ENCODE peak calls at places on chromosomes 6 and 20, in seven cellular contexts. L is SJSA1; Y is adrenal gland; Z is CD4-positive, alpha-beta T cell; C is ovary; A is tibial artery; N is lower lobe of right lung. D is an unnamed sample.

GRCh38 chr20:1830240-1830639 is 65.0 kb upstream of the SIRPA start:
- DNase-seq in L (peak), Y (peak), Z (no peak), C (peak), A (no peak), N (no peak), D (no peak)

GRCh38 chr6:41182069-41183034 is 18.6 kb downstream of the TREML2 start:
- DNase-seq in L (no peak), Y (peak), Z (peak), C (no peak), A (no peak), N (no peak), D (no peak)

GRCh38 chr6:41548098-41548840 is 2.1 kb downstream of the FOXP4 start:
- DNase-seq in L (no peak), Y (no peak), Z (no peak), C (no peak), A (no peak), N (peak), D (no peak)

GRCh38 chr20:55116598-55116997 is 641.2 kb downstream of the DOK5 start:
- DNase-seq in L (no peak), Y (no peak), Z (no peak), C (no peak), A (no peak), N (no peak), D (no peak)

GRCh38 chr6:35023091-35023490 is 118.0 kb downstream of the TCP11 start:
- DNase-seq in L (no peak), Y (no peak), Z (no peak), C (no peak), A (no peak), N (no peak), D (no peak)

GRCh38 chr6:1372690-1373089 is 16.7 kb upstream of the FOXF2 start:
- DNase-seq in L (no peak), Y (no peak), Z (no peak), C (no peak), A (no peak), N (no peak), D (no peak)

GRCh38 chr6:33433001-33433559 is 13.2 kb downstream of the SYNGAP1 start:
- DNase-seq in L (no peak), Y (no peak), Z (no peak), C (no peak), A (peak), N (no peak), D (no peak)

GRCh38 chr6:2507638-2508037 is 243.1 kb downstream of the MYLK4 start:
- DNase-seq in L (peak), Y (no peak), Z (no peak), C (no peak), A (no peak), N (no peak), D (no peak)

GRCh38 chr6:15276036-15276435 is 30.2 kb downstream of the JARID2 start:
- DNase-seq in L (no peak), Y (no peak), Z (no peak), C (no peak), A (no peak), N (no peak), D (no peak)

GRCh38 chr6:139173172-139173571 is 38.3 kb downstream of the HECA start:
- DNase-seq in L (no peak), Y (no peak), Z (no peak), C (no peak), A (no peak), N (no peak), D (no peak)

GRCh38 chr6:129749749-129750120 is 39.8 kb upstream of the ARHGAP18 start:
- DNase-seq in L (no peak), Y (no peak), Z (no peak), C (no peak), A (no peak), N (no peak), D (no peak)

GRCh38 chr20:25017257-25017803 is 24.8 kb upstream of the APMAP start:
- DNase-seq in L (no peak), Y (no peak), Z (no peak), C (no peak), A (peak), N (peak), D (no peak)

GRCh38 chr6:14440215-14440890 is 322.8 kb downstream of the CD83 start:
- DNase-seq in L (no peak), Y (no peak), Z (no peak), C (no peak), A (no peak), N (no peak), D (no peak)

GRCh38 chr20:19047040-19047950 is 165.1 kb upstream of the SLC24A3 start:
- DNase-seq in L (no peak), Y (no peak), Z (no peak), C (peak), A (peak), N (peak), D (peak)

GRCh38 chr20:42483694-42484303 is 705.9 kb downstream of the PTPRT start:
- DNase-seq in L (no peak), Y (no peak), Z (no peak), C (no peak), A (no peak), N (no peak), D (no peak)

GRCh38 chr6:43013020-43013842 is 515 bp downstream of the MEA1 start:
- DNase-seq in L (no peak), Y (no peak), Z (no peak), C (no peak), A (no peak), N (no peak), D (no peak)

GRCh38 chr20:3766832-3767433 is 620 bp downstream of the ADISSP start:
- DNase-seq in L (no peak), Y (peak), Z (no peak), C (no peak), A (peak), N (peak), D (no peak)

GRCh38 chr20:63580796-63581461 is 6.9 kb upstream of the HELZ2 start:
- DNase-seq in L (no peak), Y (peak), Z (peak), C (peak), A (no peak), N (no peak), D (no peak)

GRCh38 chr6:78268591-78268990 is 598.8 kb upstream of the IRAK1BP1 start:
- DNase-seq in L (no peak), Y (no peak), Z (no peak), C (no peak), A (no peak), N (no peak), D (no peak)

GRCh38 chr6:7282097-7282906 is 30.7 kb downstream of the SSR1 start:
- DNase-seq in L (no peak), Y (no peak), Z (no peak), C (no peak), A (no peak), N (no peak), D (no peak)

GRCh38 chr6:50264995-50265571 is 215.4 kb upstream of the DEFB112 start:
- DNase-seq in L (no peak), Y (peak), Z (no peak), C (no peak), A (no peak), N (no peak), D (no peak)

GRCh38 chr6:155117266-155117665 is 122.2 kb downstream of the TIAM2 start:
- DNase-seq in L (peak), Y (no peak), Z (no peak), C (no peak), A (no peak), N (no peak), D (no peak)

GRCh38 chr6:155201461-155202226 is 62.2 kb upstream of the CLDN20 start:
- DNase-seq in L (no peak), Y (no peak), Z (no peak), C (no peak), A (no peak), N (no peak), D (no peak)

GRCh38 chr20:43914697-43915208 is at the start of gene TOX2:
- DNase-seq in L (peak), Y (no peak), Z (peak), C (peak), A (peak), N (peak), D (no peak)

GRCh38 chr6:102028173-102028572 is 634.7 kb downstream of the GRIK2 start:
- DNase-seq in L (no peak), Y (no peak), Z (no peak), C (no peak), A (no peak), N (no peak), D (no peak)

GRCh38 chr20:61662946-61663460 is 402.7 kb downstream of the TAF4 start:
- DNase-seq in L (no peak), Y (no peak), Z (no peak), C (no peak), A (no peak), N (no peak), D (no peak)

GRCh38 chr6:63844287-63844686 is 208.7 kb downstream of the PHF3 start:
- DNase-seq in L (no peak), Y (no peak), Z (no peak), C (no peak), A (no peak), N (no peak), D (no peak)

GRCh38 chr6:40802481-40802880 is 215.3 kb upstream of the LRFN2 start:
- DNase-seq in L (no peak), Y (no peak), Z (no peak), C (no peak), A (no peak), N (no peak), D (no peak)

GRCh38 chr6:27260339-27260738 is 12.8 kb downstream of the PRSS16 start:
- DNase-seq in L (no peak), Y (no peak), Z (no peak), C (no peak), A (no peak), N (no peak), D (no peak)

GRCh38 chr6:82040405-82041221 is 206.9 kb downstream of the IBTK start:
- DNase-seq in L (peak), Y (peak), Z (no peak), C (no peak), A (no peak), N (no peak), D (peak)

GRCh38 chr6:142335415-142335814 is 33.6 kb downstream of the ADGRG6 start:
- DNase-seq in L (no peak), Y (no peak), Z (no peak), C (no peak), A (no peak), N (no peak), D (no peak)

GRCh38 chr6:89118931-89119330 is 1.1 kb upstream of the SRSF12 start:
- DNase-seq in L (no peak), Y (peak), Z (no peak), C (no peak), A (no peak), N (no peak), D (no peak)

GRCh38 chr6:118103381-118104105 is 196.5 kb downstream of the SLC35F1 start:
- DNase-seq in L (no peak), Y (no peak), Z (no peak), C (no peak), A (no peak), N (no peak), D (no peak)

GRCh38 chr6:157445277-157445676 is 64.3 kb downstream of the ZDHHC14 start:
- DNase-seq in L (no peak), Y (no peak), Z (no peak), C (no peak), A (no peak), N (no peak), D (no peak)

DNA sequence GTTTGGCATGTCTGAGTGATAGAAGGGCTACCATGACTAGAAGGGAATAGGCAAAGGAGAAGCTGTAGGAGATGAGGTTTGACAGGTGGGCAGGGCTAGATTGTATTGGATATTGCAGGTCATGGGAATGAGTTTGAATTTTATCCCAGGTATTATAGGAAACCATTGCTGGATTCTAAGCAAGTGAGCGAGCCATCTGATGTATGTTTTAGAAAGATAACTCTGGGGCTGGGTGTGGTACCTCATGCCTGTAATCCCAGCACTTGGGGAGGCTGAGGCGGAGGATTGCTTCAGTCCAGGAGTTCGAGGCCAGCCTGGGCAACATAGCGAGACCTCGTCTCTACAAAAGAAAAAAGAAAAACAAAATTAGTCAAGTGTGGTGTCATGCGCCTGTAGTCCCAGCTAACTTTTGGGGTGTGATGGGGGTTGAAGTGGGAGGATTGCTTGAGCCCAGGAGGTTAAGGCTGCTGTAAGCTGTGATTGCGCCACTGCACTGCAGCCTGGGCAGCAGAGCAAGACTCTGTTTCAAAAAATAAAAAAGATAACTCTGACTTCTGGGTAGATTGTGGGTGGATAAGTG is 16.9 kb downstream of the STK4 start:
- DNase-seq in L (no peak), Y (no peak), Z (no peak), C (no peak), A (no peak), N (no peak), D (no peak)
- H3K27ac ChIP-seq in L (no peak), Y (no peak), Z (peak), C (no peak), A (no peak), N (no peak), D (no peak)

GRCh38 chr20:31559704-31560093 is 45.4 kb upstream of the ID1 start:
- DNase-seq in L (no peak), Y (no peak), Z (no peak), C (no peak), A (no peak), N (no peak), D (no peak)
- H3K27ac ChIP-seq in L (peak), Y (no peak), Z (no peak), C (no peak), A (peak), N (no peak), D (no peak)

GRCh38 chr20:33828912-33829560 is 17.9 kb downstream of the CHMP4B start:
- DNase-seq in L (no peak), Y (no peak), Z (no peak), C (no peak), A (no peak), N (no peak), D (no peak)
- H3K27ac ChIP-seq in L (no peak), Y (no peak), Z (no peak), C (no peak), A (peak), N (peak), D (peak)

DNA sequence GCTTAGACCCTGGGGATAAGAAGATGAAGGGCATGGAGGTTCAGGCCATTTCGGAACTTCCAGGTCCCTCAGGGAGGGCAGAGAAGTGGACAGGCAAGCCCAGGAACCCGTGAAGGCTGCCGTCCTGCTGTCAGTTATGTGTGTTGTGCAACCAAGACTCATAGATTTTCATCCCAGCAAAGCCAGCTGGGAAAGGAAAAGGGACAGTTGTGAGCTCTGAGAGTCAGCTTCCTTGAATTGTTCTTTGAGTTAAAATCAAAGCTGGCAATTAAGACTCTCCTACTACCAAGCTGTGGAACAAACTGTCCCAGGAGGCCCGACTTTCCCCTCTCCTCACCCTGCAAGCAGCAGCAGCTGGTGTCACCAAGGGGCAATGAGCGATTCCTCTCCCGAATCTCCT is 46.4 kb upstream of the IYD start:
- DNase-seq in L (no peak), Y (peak), Z (no peak), C (no peak), A (no peak), N (no peak), D (peak)
- H3K27ac ChIP-seq in L (no peak), Y (no peak), Z (no peak), C (no peak), A (no peak), N (peak), D (no peak)

DNA sequence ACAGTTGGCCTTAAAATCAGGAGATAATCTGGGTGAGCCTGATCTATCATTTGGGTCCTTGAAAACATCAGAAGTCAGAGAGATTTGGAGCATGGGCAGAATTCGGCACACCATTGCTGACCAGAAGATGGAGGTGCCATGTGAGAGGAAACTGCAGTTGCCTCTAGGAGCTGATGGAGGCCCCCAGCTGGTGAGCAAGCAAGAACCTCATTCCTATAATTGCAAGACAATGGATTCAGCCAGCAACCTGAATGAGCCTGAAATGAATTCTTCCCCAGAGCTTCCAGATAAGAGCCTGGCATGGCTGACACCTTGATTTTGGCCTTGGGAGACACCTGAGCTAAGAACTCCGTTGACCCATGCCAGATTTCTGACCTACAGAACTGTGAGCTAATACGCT is 76.3 kb upstream of the FYN start:
- DNase-seq in L (no peak), Y (no peak), Z (no peak), C (no peak), A (no peak), N (no peak), D (no peak)
- H3K27ac ChIP-seq in L (no peak), Y (no peak), Z (no peak), C (no peak), A (no peak), N (no peak), D (no peak)

D was measured in uterus.